ENCODE peak calls at places on chromosomes 6 and 20, in seven cellular contexts. S is neuronal stem cell, Y is mesendoderm, D is IMR-90, J is H9, U is H1, Q is trophoblast cell. H is an unnamed sample.

GRCh38 chr6:42217165-42217522 is 517 bp downstream of the MRPS10 start:
- DNase-seq in S (no peak), Y (no peak), D (no peak), J (no peak), U (no peak), Q (no peak), H (no peak)

GRCh38 chr6:143513410-143513809 is 1.9 kb upstream of the FUCA2 start:
- DNase-seq in S (no peak), Y (peak; percentile 74), D (no peak), J (peak; percentile 79), U (no peak), Q (no peak), H (no peak)

GRCh38 chr6:9540126-9540525 is 874.7 kb downstream of the TFAP2A start:
- DNase-seq in S (no peak), Y (no peak), D (peak; percentile 25), J (no peak), U (no peak), Q (no peak), H (no peak)

GRCh38 chr20:58677205-58677604 is 15.4 kb upstream of the NPEPL1 start:
- DNase-seq in S (no peak), Y (no peak), D (no peak), J (no peak), U (no peak), Q (no peak), H (no peak)

GRCh38 chr6:134145786-134146185 is 93.4 kb upstream of the SLC2A12 start:
- DNase-seq in S (no peak), Y (peak; percentile 23), D (peak; percentile 75), J (no peak), U (no peak), Q (no peak), H (no peak)

GRCh38 chr6:33576668-33577067 is 3.4 kb downstream of the BAK1 start:
- DNase-seq in S (no peak), Y (no peak), D (no peak), J (no peak), U (no peak), Q (no peak), H (no peak)

GRCh38 chr6:38673397-38674165 is 29.4 kb downstream of the GLO1 start:
- DNase-seq in S (no peak), Y (peak; percentile 57), D (no peak), J (no peak), U (no peak), Q (no peak), H (no peak)

GRCh38 chr6:78243519-78243918 is 590.7 kb downstream of the MEI4 start:
- DNase-seq in S (no peak), Y (no peak), D (peak; percentile 8), J (no peak), U (no peak), Q (no peak), H (peak; percentile 55)

GRCh38 chr20:52209154-52209571 is 17.6 kb upstream of the ZFP64 start:
- DNase-seq in S (no peak), Y (peak; percentile 42), D (no peak), J (peak; percentile 84), U (no peak), Q (no peak), H (no peak)

GRCh38 chr6:129253731-129254130 is 370.8 kb downstream of the LAMA2 start:
- DNase-seq in S (no peak), Y (no peak), D (no peak), J (no peak), U (no peak), Q (peak; percentile 34), H (no peak)

GRCh38 chr6:1162367-1163275 is 149.3 kb upstream of the FOXQ1 start:
- DNase-seq in S (no peak), Y (peak; percentile 88), D (peak; percentile 4), J (no peak), U (no peak), Q (peak; percentile 96), H (peak; percentile 52)

GRCh38 chr20:38150595-38151170 is 14.4 kb downstream of the TGM2 start:
- DNase-seq in S (no peak), Y (no peak), D (no peak), J (no peak), U (no peak), Q (no peak), H (no peak)

GRCh38 chr6:3229566-3230274 is 2.3 kb upstream of the TUBB2B start:
- DNase-seq in S (peak; percentile 66), Y (peak; percentile 79), D (no peak), J (peak; percentile 80), U (no peak), Q (peak; percentile 17), H (no peak)

GRCh38 chr6:111204881-111205280 is 117.6 kb downstream of the SLC16A10 start:
- DNase-seq in S (no peak), Y (no peak), D (no peak), J (no peak), U (no peak), Q (no peak), H (no peak)

GRCh38 chr6:35160642-35161041 is 19.5 kb upstream of the TCP11 start:
- DNase-seq in S (no peak), Y (no peak), D (no peak), J (no peak), U (no peak), Q (no peak), H (no peak)

GRCh38 chr20:31860431-31861345 is 9.6 kb downstream of the DUSP15 start:
- DNase-seq in S (peak; percentile 59), Y (peak; percentile 72), D (no peak), J (peak; percentile 75), U (no peak), Q (peak; percentile 86), H (no peak)

GRCh38 chr6:71510856-71511255 is 222.2 kb downstream of the OGFRL1 start:
- DNase-seq in S (no peak), Y (no peak), D (no peak), J (no peak), U (no peak), Q (no peak), H (no peak)

GRCh38 chr20:50188879-50189680 is 1.6 kb upstream of the CEBPB start:
- DNase-seq in S (no peak), Y (no peak), D (no peak), J (no peak), U (no peak), Q (no peak), H (no peak)

GRCh38 chr20:23132293-23132929 is 46.3 kb upstream of the CD93 start:
- DNase-seq in S (no peak), Y (no peak), D (no peak), J (no peak), U (no peak), Q (peak; percentile 88), H (no peak)

GRCh38 chr6:27830212-27830664 is 82.0 kb downstream of the OR2B2 start:
- DNase-seq in S (no peak), Y (peak; percentile 75), D (no peak), J (no peak), U (no peak), Q (no peak), H (peak; percentile 30)

GRCh38 chr20:54133434-54134427 is 40.1 kb downstream of the CYP24A1 start:
- DNase-seq in S (no peak), Y (peak; percentile 26), D (peak; percentile 44), J (no peak), U (no peak), Q (peak; percentile 66), H (peak; percentile 41)

GRCh38 chr20:48841861-48842529 is 14.2 kb upstream of the PREX1 start:
- DNase-seq in S (no peak), Y (no peak), D (peak; percentile 82), J (no peak), U (no peak), Q (peak; percentile 28), H (peak; percentile 73)

GRCh38 chr6:74607934-74608333 is 597.9 kb downstream of the COL12A1 start:
- DNase-seq in S (no peak), Y (no peak), D (peak; percentile 60), J (no peak), U (no peak), Q (no peak), H (peak; percentile 68)
- H3K23ac ChIP-seq in S (no peak overlapping the region), Y (no peak overlapping the region), D (peak overlapping the region; percentile 74), J (no peak overlapping the region), U (no peak overlapping the region), Q (no peak overlapping the region), H (no peak overlapping the region)

DNA sequence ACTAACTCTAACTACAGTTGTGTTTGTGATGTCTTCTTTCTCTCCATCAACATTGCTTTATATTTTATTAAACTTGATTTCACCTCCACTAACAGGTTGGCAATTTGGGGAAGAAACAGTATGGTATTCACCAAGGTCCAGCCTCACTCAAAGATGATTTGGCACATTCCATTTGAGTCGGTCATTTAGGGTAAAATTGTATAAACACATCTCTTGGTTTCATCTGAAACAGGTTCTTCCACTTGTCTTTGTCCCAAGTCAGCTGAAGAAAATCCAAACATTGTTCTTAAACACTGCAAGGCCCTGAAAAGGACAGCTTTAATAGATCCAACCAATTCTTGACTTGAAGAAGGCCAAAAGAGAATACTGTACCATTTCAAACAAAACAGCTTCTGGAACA is 104.9 kb upstream of the NT5E start:
- DNase-seq in S (no peak), Y (peak; percentile 18), D (peak; percentile 30), J (no peak), U (no peak), Q (peak; percentile 62), H (no peak)
- H3K23ac ChIP-seq in S (no peak overlapping the region), Y (no peak overlapping the region), D (no peak overlapping the region), J (no peak overlapping the region), U (no peak overlapping the region), Q (no peak overlapping the region), H (no peak overlapping the region)

DNA sequence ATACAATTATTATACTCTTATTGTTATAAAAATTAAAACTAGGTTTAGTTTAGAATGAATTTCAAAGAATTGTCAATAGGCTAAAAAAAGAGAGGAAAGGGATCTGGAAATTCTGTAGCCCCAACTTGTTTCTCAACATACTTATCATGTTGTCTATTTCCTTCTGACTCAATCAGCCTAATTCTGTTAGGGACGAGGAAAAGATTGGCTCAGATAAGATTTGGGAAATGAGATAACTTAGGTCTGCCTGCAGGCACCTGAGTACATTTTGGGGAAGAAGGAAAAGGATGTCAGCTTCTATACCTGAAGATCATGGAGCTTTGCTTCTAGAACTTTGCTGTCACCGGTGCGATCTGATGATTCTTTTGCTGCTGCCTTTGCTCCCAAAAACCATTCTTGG is 238.8 kb downstream of the SYNE1 start:
- DNase-seq in S (no peak), Y (peak; percentile 62), D (no peak), J (no peak), U (no peak), Q (peak; percentile 82), H (no peak)
- H3K23ac ChIP-seq in S (no peak overlapping the region), Y (no peak overlapping the region), D (no peak overlapping the region), J (no peak overlapping the region), U (no peak overlapping the region), Q (no peak overlapping the region), H (no peak overlapping the region)

DNA sequence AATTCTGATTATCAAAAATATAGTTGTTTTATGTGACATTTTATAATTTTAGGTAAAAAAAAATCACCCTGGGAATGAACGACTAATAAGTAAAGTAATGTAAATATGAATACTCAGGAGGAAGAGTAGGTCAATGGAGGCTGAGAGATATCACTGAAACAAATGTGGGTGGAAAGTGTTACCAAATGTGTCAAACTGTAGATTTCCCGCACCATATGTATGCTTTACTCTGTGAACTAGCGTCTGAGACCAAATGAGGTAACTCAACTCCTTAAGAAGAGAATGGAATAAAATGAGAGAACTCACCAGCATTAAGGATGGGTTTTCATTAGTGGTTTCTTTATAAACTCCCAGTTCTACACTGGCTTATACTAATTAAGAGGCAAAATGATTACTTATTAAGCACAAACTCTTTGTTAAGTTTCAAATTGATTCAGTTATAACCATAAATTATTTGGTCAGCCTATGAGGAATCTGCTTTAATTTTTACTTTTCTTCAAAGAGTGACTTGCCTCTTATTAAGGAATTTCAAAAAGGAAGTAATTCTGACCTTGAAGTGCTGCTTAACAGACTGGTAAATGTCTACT is 784.7 kb upstream of the GJE1 start:
- DNase-seq in S (no peak), Y (no peak), D (no peak), J (no peak), U (no peak), Q (no peak), H (no peak)
- H3K23ac ChIP-seq in S (no peak overlapping the region), Y (no peak overlapping the region), D (no peak overlapping the region), J (no peak overlapping the region), U (no peak overlapping the region), Q (no peak overlapping the region), H (no peak overlapping the region)

GRCh38 chr6:154134471-154135147 is 95.6 kb downstream of the OPRM1 start:
- DNase-seq in S (no peak), Y (no peak), D (no peak), J (no peak), U (no peak), Q (no peak), H (no peak)
- H3K23ac ChIP-seq in S (no peak overlapping the region), Y (no peak overlapping the region), D (no peak overlapping the region), J (no peak overlapping the region), U (no peak overlapping the region), Q (no peak overlapping the region), H (no peak overlapping the region)

H was measured in mesenchymal stem cell.